ENCODE peak calls at places on chromosomes 7 and 10, in four cellular contexts. U, W, N and P are unnamed samples.

GRCh38 chr10:31927597-31928530 is 767 bp downstream of the ARHGAP12 start:
- DNase-seq in U (no peak), N (peak; percentile 86), W (peak; percentile 57), P (peak; percentile 87)

GRCh38 chr10:3656214-3656613 is 128.8 kb downstream of the KLF6 start:
- DNase-seq in W (no peak), U (no peak), N (no peak), P (no peak)

GRCh38 chr7:519974-520458 is 370 bp upstream of the PDGFA start:
- DNase-seq in W (peak; percentile 70), N (peak; percentile 84), U (no peak), P (peak; percentile 87)

GRCh38 chr7:112869111-112869774 is 79.0 kb upstream of the TMEM168 start:
- DNase-seq in W (peak; percentile 9), U (peak; percentile 41), N (peak; percentile 53), P (no peak)

GRCh38 chr7:53252539-53252938 is 217.1 kb downstream of the POM121L12 start:
- DNase-seq in N (no peak), U (no peak), W (no peak), P (no peak)

GRCh38 chr7:151087247-151088018 is 1.2 kb downstream of the AGAP3 start:
- DNase-seq in N (no peak), W (peak; percentile 60), U (no peak), P (peak; percentile 89)

GRCh38 chr10:21329995-21330627 is 195.4 kb downstream of the SKIDA1 start:
- DNase-seq in U (peak; percentile 67), W (peak; percentile 85), N (no peak), P (no peak)

GRCh38 chr10:88990528-88991160 is at the start of gene FAS:
- DNase-seq in U (peak; percentile 56), N (peak; percentile 82), W (peak; percentile 65), P (peak; percentile 95)

GRCh38 chr10:76523215-76523614 is 1091.8 kb downstream of the LRMDA start:
- DNase-seq in U (no peak), N (no peak), W (peak; percentile 50), P (no peak)

GRCh38 chr10:3778708-3779108 is 6.3 kb downstream of the KLF6 start:
- DNase-seq in W (no peak), N (no peak), U (no peak), P (no peak)

GRCh38 chr7:32062150-32062549 is 8.1 kb downstream of the PDE1C start:
- DNase-seq in W (peak; percentile 35), U (peak; percentile 23), N (peak; percentile 35), P (no peak)

GRCh38 chr10:78742406-78742729 is 326.4 kb upstream of the ZMIZ1 start:
- DNase-seq in W (no peak), U (no peak), N (no peak), P (peak; percentile 55)

GRCh38 chr10:29142516-29143314 is 146.2 kb upstream of the LYZL1 start:
- DNase-seq in W (no peak), U (no peak), N (no peak), P (no peak)

GRCh38 chr10:86083664-86084175 is 282.9 kb downstream of the GRID1 start:
- DNase-seq in U (no peak), W (no peak), N (no peak), P (no peak)

GRCh38 chr7:33807158-33807530 is 98.2 kb upstream of the BMPER start:
- DNase-seq in U (no peak), N (no peak), W (no peak), P (no peak)

GRCh38 chr7:80060218-80060806 is 74.3 kb upstream of the GNAI1 start:
- DNase-seq in W (peak; percentile 57), U (peak; percentile 63), N (no peak), P (no peak)

GRCh38 chr10:7170626-7171322 is 240.1 kb downstream of the SFMBT2 start:
- DNase-seq in N (no peak), U (no peak), W (no peak), P (no peak)

GRCh38 chr10:89540550-89540949 is 5.2 kb upstream of the SLC16A12 start:
- DNase-seq in N (no peak), W (peak; percentile 80), U (no peak), P (no peak)

GRCh38 chr7:29878081-29878688 is 71.9 kb downstream of the WIPF3 start:
- DNase-seq in U (no peak), N (peak; percentile 20), W (peak; percentile 23), P (no peak)

GRCh38 chr7:102728-103127 is 89.6 kb upstream of the FAM20C start:
- DNase-seq in W (no peak), U (no peak), N (no peak), P (no peak)

GRCh38 chr7:100220833-100221718 is 1.3 kb downstream of the PVRIG start:
- DNase-seq in U (no peak), W (no peak), N (peak; percentile 73), P (peak; percentile 75)

GRCh38 chr7:2261611-2262010 is 19.6 kb downstream of the NUDT1 start:
- DNase-seq in U (no peak), W (no peak), N (no peak), P (no peak)

GRCh38 chr10:77506517-77506916 is 131.1 kb downstream of the KCNMA1 start:
- DNase-seq in U (no peak), N (no peak), W (peak; percentile 52), P (no peak)

GRCh38 chr10:116767235-116767634 is 24.9 kb upstream of the HSPA12A start:
- DNase-seq in N (no peak), W (peak; percentile 5), U (no peak), P (peak; percentile 88)

GRCh38 chr7:50152486-50152885 is 59.4 kb upstream of the ZPBP start:
- DNase-seq in U (no peak), W (no peak), N (no peak), P (no peak)

GRCh38 chr7:29807179-29807841 is 1.0 kb downstream of the WIPF3 start:
- DNase-seq in W (no peak), N (no peak), U (peak; percentile 34), P (peak; percentile 81)

GRCh38 chr10:27482984-27483956 is 20.8 kb upstream of the RAB18 start:
- DNase-seq in U (no peak), W (peak; percentile 30), N (no peak), P (no peak)

GRCh38 chr7:5636914-5637313 is 144.5 kb downstream of the RNF216 start:
- DNase-seq in W (peak; percentile 93), N (no peak), U (no peak), P (peak; percentile 90)

GRCh38 chr7:2060701-2061100 is 172.0 kb downstream of the MAD1L1 start:
- DNase-seq in W (peak; percentile 89), N (no peak), U (no peak), P (no peak)

DNA sequence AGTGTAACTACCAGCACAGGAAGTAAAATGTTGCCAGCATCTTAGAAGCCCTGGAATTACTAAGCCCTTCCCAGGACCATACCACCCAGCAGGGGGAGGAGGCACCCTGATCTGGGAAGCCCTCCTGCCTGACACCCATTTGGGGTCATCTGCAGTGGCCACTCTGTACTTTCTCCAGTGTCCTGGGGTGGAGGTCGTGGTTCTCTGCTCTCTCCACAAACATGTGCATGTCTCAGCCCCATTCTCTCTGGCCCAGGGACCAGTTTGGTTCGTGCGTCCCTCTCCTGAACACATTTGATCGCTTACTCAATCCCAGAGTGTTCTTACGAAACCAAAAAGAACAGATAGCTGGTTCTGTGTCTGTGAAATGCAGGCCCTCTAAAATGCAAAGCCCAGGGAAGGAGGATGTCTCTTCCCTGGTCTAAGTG is 9.4 kb upstream of the LRRC27 start:
- DNase-seq in N (no peak), U (no peak), W (no peak), P (no peak)
- H3K9ac ChIP-seq in N (no peak overlapping the region), U (no peak overlapping the region), W (no peak overlapping the region), P (no peak overlapping the region)

GRCh38 chr7:46153951-46154787 is 233.1 kb upstream of the IGFBP3 start:
- DNase-seq in W (peak; percentile 64), U (no peak), N (no peak), P (no peak)
- TF ChIP-seq CTCF in W (no peak), U (no peak), N (no peak), P (no peak)

GRCh38 chr7:157809154-157809862 is 472.5 kb downstream of the DNAJB6 start:
- DNase-seq in W (no peak), N (no peak), U (no peak), P (peak; percentile 70)
- H3K9me3 ChIP-seq in W (no peaks in the 10 kb centered on the region), N (peaks cover 5% of the 10 kb centered on the region), U (no peaks in the 10 kb centered on the region), P (peaks cover 3% of the 10 kb centered on the region)

GRCh38 chr7:87475359-87476178 is at the start of gene ABCB4:
- DNase-seq in U (no peak), N (no peak), W (peak; percentile 22), P (peak; percentile 74)
- H3K9ac ChIP-seq in U (no peak within 1 kb of the TSS), N (no peak within 1 kb of the TSS), W (no peak within 1 kb of the TSS), P (no peak within 1 kb of the TSS)

DNA sequence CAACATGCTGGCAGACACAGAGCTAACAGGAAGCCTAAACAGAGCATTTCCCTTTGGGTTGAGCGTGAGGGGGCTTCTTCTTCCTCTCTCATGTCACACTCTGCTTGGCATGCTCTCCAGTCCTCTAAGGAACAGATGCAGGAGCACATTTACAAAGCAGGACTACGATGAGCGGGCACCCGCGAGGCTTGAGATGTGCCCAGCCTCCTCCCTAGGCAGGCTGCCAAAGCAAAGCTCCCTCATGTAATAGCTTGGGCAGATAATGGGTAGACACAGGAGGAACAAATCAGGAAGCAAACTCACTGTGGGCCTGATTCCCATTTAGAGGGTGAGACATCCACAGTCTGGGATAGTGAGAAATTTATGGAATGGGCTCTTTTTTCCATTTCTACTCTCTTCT is 519.1 kb downstream of the NRG3 start:
- DNase-seq in N (no peak), W (no peak), U (no peak), P (no peak)
- TF ChIP-seq CTCF in N (no peak), W (no peak), U (no peak), P (no peak)